ENCODE peak calls at places on chromosomes 16 and 17, in four cellular contexts. M, E, C and P are unnamed samples.

GRCh38 chr17:44385287-44386181 is 3.9 kb downstream of the ITGA2B start:
- DNase-seq in M (peak), E (no peak), C (peak), P (peak)

GRCh38 chr17:41519501-41520224 is 973 bp upstream of the KRT15 start:
- DNase-seq in M (no peak), E (no peak), C (peak), P (no peak)

GRCh38 chr17:45147102-45147580 is 1.1 kb upstream of the HEXIM1 start:
- DNase-seq in M (peak), E (no peak), C (no peak), P (peak)

GRCh38 chr17:1852327-1852726 is 22.5 kb downstream of the RPA1 start:
- DNase-seq in M (no peak), E (no peak), C (no peak), P (no peak)

GRCh38 chr17:82236142-82236971 is 7.5 kb downstream of the SLC16A3 start:
- DNase-seq in M (peak), E (no peak), C (peak), P (peak)

GRCh38 chr17:28180449-28180848 is 138.0 kb downstream of the NLK start:
- DNase-seq in M (peak), E (no peak), C (no peak), P (no peak)

GRCh38 chr16:15435216-15435864 is 952 bp downstream of the BMERB1 start:
- DNase-seq in M (no peak), E (no peak), C (no peak), P (peak)

GRCh38 chr16:3182608-3183444 is 5.2 kb upstream of the OR1F1 start:
- DNase-seq in M (peak), E (no peak), C (peak), P (peak)

GRCh38 chr17:47866941-47867340 is 16.0 kb upstream of the SP6 start:
- DNase-seq in M (no peak), E (no peak), C (peak), P (no peak)

GRCh38 chr17:59329558-59330313 is 1.7 kb upstream of the YPEL2 start:
- DNase-seq in M (peak), E (peak), C (peak), P (peak)

GRCh38 chr17:72143245-72143644 is 22.4 kb downstream of the SOX9 start:
- DNase-seq in M (no peak), E (no peak), C (no peak), P (no peak)

GRCh38 chr16:1356061-1356900 is 4.5 kb downstream of the GNPTG start:
- DNase-seq in M (no peak), E (no peak), C (no peak), P (no peak)

GRCh38 chr17:77695386-77695785 is 263.1 kb upstream of the TNRC6C start:
- DNase-seq in M (no peak), E (no peak), C (no peak), P (no peak)

GRCh38 chr17:70936724-70937123 is 767.4 kb downstream of the KCNJ2 start:
- DNase-seq in M (no peak), E (no peak), C (no peak), P (no peak)

GRCh38 chr17:35254107-35254802 is 11.4 kb downstream of the SLFN5 start:
- DNase-seq in M (peak), E (no peak), C (no peak), P (peak)

GRCh38 chr17:29080323-29080722 is 37.4 kb downstream of the PIPOX start:
- DNase-seq in M (no peak), E (no peak), C (no peak), P (no peak)

GRCh38 chr16:25037632-25038031 is 22.5 kb upstream of the ARHGAP17 start:
- DNase-seq in M (no peak), E (no peak), C (no peak), P (no peak)

GRCh38 chr16:23905027-23905426 is 69.2 kb downstream of the PRKCB start:
- DNase-seq in M (peak), E (no peak), C (no peak), P (peak)

GRCh38 chr17:4235372-4236279 is 28.2 kb downstream of the ANKFY1 start:
- DNase-seq in M (peak), E (no peak), C (no peak), P (no peak)

GRCh38 chr17:82300707-82301270 is 16.6 kb downstream of the CD7 start:
- DNase-seq in M (peak), E (no peak), C (peak), P (peak)

GRCh38 chr17:36016555-36016954 is 1.2 kb downstream of the CCL23 start:
- DNase-seq in M (no peak), E (no peak), C (no peak), P (no peak)

DNA sequence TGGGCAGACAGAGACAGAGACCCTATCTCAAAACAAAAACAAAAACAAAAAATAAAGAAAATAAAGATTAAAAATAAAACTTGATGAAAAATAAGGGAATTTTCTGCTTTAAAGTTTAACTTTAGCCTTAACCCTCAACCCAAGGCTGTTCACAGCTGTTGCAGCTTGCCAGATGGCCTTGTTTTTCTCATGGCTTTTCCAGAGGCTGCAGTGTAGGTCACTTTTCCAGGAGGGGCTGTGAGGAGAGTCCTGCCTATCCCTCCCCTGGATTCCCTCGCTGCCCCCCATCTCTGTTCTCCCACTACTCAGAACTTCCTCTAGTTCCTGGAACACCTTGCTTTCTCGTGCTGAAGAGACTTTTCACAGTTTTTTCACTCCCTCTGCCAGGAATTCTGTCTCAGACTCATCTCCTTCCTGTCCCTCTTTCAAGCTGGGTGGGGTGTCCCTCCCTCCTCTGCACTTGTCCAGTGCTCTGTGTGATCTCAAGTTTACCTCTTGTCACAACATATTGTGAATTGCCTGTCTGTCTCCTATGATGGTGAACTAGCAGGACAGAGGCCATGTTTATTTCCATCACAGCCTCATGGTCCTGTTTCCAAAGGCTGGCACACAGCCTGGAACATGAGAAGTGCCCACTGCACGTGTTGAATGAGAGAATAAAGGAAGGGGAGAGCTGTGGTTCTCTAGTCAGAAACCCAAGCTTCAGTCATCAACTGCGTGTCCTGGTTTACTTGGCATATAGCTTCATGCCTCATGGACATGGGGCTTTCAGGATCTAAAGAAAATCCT is 69.9 kb upstream of the MSI2 start:
- DNase-seq in M (no peak), E (no peak), C (no peak), P (peak)
- H2AFZ ChIP-seq in M (peak), E (no peak), C (no peak), P (peak)

GRCh38 chr17:6415616-6416015 is 19.3 kb downstream of the AIPL1 start:
- DNase-seq in M (no peak), E (no peak), C (no peak), P (no peak)
- TF ChIP-seq FOS in M (no peak), E (no peak), C (no peak), P (no peak)

GRCh38 chr16:78183886-78184553 is 84.6 kb downstream of the WWOX start:
- DNase-seq in M (no peak), E (no peak), C (no peak), P (no peak)

GRCh38 chr16:78180349-78180748 is 80.9 kb downstream of the WWOX start:
- DNase-seq in M (no peak), E (no peak), C (no peak), P (no peak)

GRCh38 chr16:78183437-78183836 is 84.0 kb downstream of the WWOX start:
- DNase-seq in M (no peak), E (no peak), C (no peak), P (no peak)

GRCh38 chr16:78189121-78189520 is 89.7 kb downstream of the WWOX start:
- DNase-seq in M (no peak), E (no peak), C (no peak), P (no peak)

DNA sequence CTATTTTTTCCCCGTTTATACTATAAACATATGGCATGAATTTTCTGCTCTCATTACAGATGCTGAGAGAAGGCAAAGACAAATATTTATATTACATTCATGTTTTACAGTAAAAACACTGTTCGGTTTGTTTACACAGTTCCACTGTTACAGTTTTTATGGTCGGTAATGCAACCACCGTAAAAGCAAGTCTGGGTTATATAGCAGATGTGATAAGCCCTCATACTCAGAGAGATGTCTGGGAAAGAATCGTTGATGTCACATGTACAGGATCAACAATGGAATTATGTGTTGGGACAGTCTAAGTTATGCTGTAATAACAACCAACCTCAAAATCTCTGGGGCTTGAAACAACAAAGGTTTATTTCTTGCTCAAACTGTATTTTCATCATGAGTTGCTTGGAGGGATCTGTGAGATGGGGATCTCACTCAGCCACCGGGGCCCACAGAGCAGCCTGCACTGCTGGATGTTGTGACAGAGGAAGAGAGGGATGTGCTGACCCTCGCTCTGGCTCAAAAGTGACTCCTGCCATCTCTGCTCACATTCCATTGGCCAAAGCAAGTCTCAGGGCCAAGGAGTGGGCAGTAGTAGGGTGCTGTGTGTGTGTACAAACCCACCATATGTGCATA is 85.2 kb downstream of the WWOX start:
- DNase-seq in M (peak), E (no peak), C (no peak), P (peak)
- H2AFZ ChIP-seq in M (peak), E (no peak), C (no peak), P (no peak)

GRCh38 chr17:74042744-74043486 is 160.6 kb upstream of the RPL38 start:
- DNase-seq in M (peak), E (no peak), C (no peak), P (no peak)
- TF ChIP-seq FOS in M (no peak), E (no peak), C (no peak), P (no peak)